ENCODE peak calls at places on chromosomes 7 and 10, in four cellular contexts. S, P, Q and I are unnamed samples.

GRCh38 chr10:90857635-90858488 is at the start of gene HTR7:
- DNase-seq in S (no peak), P (peak; percentile 38), Q (peak; percentile 13), I (peak; percentile 79)

GRCh38 chr10:80260295-80261243 is 28.9 kb downstream of the MAT1A start:
- DNase-seq in S (no peak), P (no peak), Q (peak; percentile 4), I (no peak)

GRCh38 chr7:114857605-114858004 is 64.3 kb upstream of the MDFIC start:
- DNase-seq in S (no peak), P (no peak), Q (no peak), I (no peak)

GRCh38 chr10:86596266-86596665 is 58.1 kb upstream of the OPN4 start:
- DNase-seq in S (no peak), P (no peak), Q (no peak), I (peak; percentile 37)

GRCh38 chr7:130371059-130371458 is 9.2 kb upstream of the CPA1 start:
- DNase-seq in S (no peak), P (peak; percentile 81), Q (no peak), I (no peak)

GRCh38 chr7:15557186-15557585 is 4.6 kb downstream of the AGMO start:
- DNase-seq in S (no peak), P (no peak), Q (no peak), I (no peak)

GRCh38 chr10:91901784-91902677 is 7.3 kb downstream of the FGFBP3 start:
- DNase-seq in S (peak; percentile 84), P (no peak), Q (peak; percentile 92), I (no peak)

GRCh38 chr10:103416436-103417147 is 20.2 kb downstream of the PDCD11 start:
- DNase-seq in S (peak; percentile 14), P (peak; percentile 83), Q (peak; percentile 43), I (no peak)

GRCh38 chr10:127353544-127353943 is 157.2 kb upstream of the INSYN2A start:
- DNase-seq in S (no peak), P (no peak), Q (no peak), I (no peak)

GRCh38 chr10:73716251-73716650 is 18.3 kb upstream of the AGAP5 start:
- DNase-seq in S (no peak), P (no peak), Q (no peak), I (no peak)

GRCh38 chr10:55491712-55492111 is 690.7 kb upstream of the PCDH15 start:
- DNase-seq in S (no peak), P (no peak), Q (no peak), I (no peak)

GRCh38 chr7:24587853-24588252 is 14.6 kb downstream of the PALS2 start:
- DNase-seq in S (no peak), P (no peak), Q (no peak), I (no peak)

GRCh38 chr7:27910341-27910740 is 170.4 kb downstream of the TAX1BP1 start:
- DNase-seq in S (no peak), P (no peak), Q (peak; percentile 22), I (no peak)

GRCh38 chr10:123607386-123607785 is 58.8 kb upstream of the GPR26 start:
- DNase-seq in S (no peak), P (no peak), Q (no peak), I (no peak)

GRCh38 chr7:104272767-104273384 is 55.5 kb upstream of the LHFPL3 start:
- DNase-seq in S (no peak), P (no peak), Q (peak; percentile 59), I (no peak)

GRCh38 chr7:29299986-29300609 is 105.5 kb downstream of the CHN2 start:
- DNase-seq in S (no peak), P (no peak), Q (no peak), I (no peak)

GRCh38 chr10:133347636-133348517 is 704 bp downstream of the PRAP1 start:
- DNase-seq in S (no peak), P (no peak), Q (no peak), I (no peak)

GRCh38 chr7:98281757-98282652 is 519 bp downstream of the BRI3 start:
- DNase-seq in S (no peak), P (no peak), Q (no peak), I (no peak)

GRCh38 chr7:93006480-93007095 is 111.2 kb downstream of the SAMD9 start:
- DNase-seq in S (no peak), P (no peak), Q (no peak), I (no peak)

GRCh38 chr10:102780246-102780645 is 36.5 kb downstream of the WBP1L start:
- DNase-seq in S (no peak), P (no peak), Q (peak; percentile 49), I (no peak)

GRCh38 chr10:47169631-47170030 is 130.4 kb upstream of the GDF10 start:
- DNase-seq in S (no peak), P (no peak), Q (no peak), I (no peak)

GRCh38 chr7:158446706-158447105 is 140.9 kb downstream of the PTPRN2 start:
- DNase-seq in S (no peak), P (no peak), Q (no peak), I (no peak)

GRCh38 chr10:133394801-133395221 is 854 bp downstream of the MTG1 start:
- DNase-seq in S (no peak), P (no peak), Q (no peak), I (no peak)

GRCh38 chr10:47013469-47014169 is 102.4 kb downstream of the PTPN20 start:
- DNase-seq in S (no peak), P (peak; percentile 78), Q (no peak), I (no peak)

GRCh38 chr10:110353244-110354119 is 48.8 kb upstream of the SMNDC1 start:
- DNase-seq in S (peak; percentile 71), P (no peak), Q (peak; percentile 96), I (no peak)

GRCh38 chr10:30821269-30821993 is 191.9 kb upstream of the LYZL2 start:
- DNase-seq in S (no peak), P (no peak), Q (no peak), I (no peak)

GRCh38 chr10:122521011-122521410 is 39.5 kb upstream of the DMBT1 start:
- DNase-seq in S (no peak), P (no peak), Q (no peak), I (peak; percentile 48)

GRCh38 chr7:113285411-113285810 is 167.1 kb upstream of the SMIM30 start:
- DNase-seq in S (no peak), P (no peak), Q (peak; percentile 17), I (no peak)

GRCh38 chr10:101065479-101066145 is 3.8 kb downstream of the KAZALD1 start:
- DNase-seq in S (no peak), P (no peak), Q (peak; percentile 33), I (no peak)

GRCh38 chr10:71074176-71074755 is 138.1 kb upstream of the UNC5B start:
- DNase-seq in S (no peak), P (peak; percentile 0), Q (no peak), I (no peak)

GRCh38 chr7:151752037-151752436 is 124.9 kb downstream of the PRKAG2 start:
- DNase-seq in S (no peak), P (no peak), Q (no peak), I (no peak)

GRCh38 chr7:140036224-140036651 is 26.5 kb downstream of the PARP12 start:
- DNase-seq in S (no peak), P (no peak), Q (no peak), I (no peak)

DNA sequence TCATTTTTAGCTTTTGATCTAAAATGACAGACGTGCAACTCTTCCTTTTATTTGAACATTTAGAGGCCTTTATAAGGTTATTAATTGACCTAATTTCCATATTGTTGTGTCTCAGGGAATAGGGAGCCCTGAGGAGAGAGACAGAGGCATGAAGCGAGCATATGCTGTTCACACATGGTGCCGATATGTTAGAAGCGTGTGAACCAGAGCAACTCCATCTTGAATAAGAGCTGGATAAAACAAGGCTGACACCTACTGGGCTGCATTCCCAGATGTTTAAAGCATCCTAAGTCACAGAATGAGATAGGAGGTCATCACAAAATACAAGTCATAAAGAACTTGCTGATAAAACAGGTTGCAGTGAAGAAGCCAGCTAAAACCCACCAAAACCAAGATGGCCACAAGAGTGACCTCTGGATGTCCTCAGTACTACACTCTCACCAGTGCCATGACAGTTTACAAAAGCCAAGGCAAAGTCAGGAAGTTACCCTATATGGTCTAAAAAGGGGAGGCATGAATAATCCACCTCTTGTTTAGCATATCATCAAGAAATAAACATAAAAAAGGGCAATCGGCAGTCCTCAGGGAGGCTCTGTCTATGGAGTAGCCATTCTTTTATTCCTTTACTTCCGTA is 80.1 kb downstream of the SEC61G start:
- DNase-seq in S (no peak), P (no peak), Q (no peak), I (no peak)
- TF ChIP-seq CTCF in S (no peak), P (no peak), Q (no peak), I (peak; percentile 29)

DNA sequence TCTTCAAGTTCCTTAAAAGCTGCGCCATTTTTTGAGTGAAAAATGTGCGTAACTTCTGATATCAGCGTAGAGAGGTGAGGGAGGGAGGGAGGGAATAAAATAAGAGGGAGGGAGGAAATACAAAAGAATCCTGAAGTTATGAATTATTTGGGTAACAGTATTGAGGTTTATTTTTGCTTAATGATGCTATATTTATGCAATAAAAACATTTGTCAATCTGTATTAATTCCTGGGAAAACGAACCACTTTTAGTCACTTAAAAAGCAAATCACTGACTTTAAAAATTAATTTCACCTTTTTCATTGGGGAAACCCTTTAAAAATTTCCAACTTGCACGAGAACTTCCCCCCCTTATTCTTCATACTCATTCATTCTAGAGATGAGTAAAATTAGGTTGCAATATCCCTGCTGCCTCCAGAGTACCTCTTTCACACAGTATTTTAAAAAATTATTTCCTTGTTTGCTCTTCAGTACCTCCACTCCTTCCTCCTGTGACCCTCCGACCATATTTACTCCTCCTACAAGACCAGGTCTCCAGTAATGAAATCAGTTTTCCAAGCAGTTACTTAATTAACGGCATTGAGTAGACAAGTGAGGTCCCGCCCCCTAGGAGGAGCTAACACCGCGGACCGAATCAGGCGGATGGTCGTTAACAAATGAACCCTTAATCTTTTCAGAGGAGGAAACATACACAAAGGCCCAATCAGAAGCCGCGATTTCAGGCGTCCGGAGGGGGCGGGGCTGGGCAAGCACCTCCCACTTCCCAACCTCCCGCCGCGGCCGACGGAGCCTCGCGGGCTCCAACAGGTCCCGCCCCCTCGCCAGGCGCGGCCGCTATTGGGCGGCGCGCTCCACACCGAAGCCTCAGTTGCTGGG is 521 bp upstream of the TRIM24 start:
- DNase-seq in S (peak; percentile 88), P (peak; percentile 96), Q (peak; percentile 96), I (peak; percentile 99)
- TF ChIP-seq CTCF in S (peak; percentile 18), P (peak; percentile 60), Q (peak; percentile 61), I (peak; percentile 67)

GRCh38 chr10:21523557-21524008 is 1.9 kb downstream of the SKIDA1 start:
- DNase-seq in S (no peak), P (no peak), Q (no peak), I (no peak)
- TF ChIP-seq CTCF in S (no peak), P (no peak), Q (no peak), I (no peak)

DNA sequence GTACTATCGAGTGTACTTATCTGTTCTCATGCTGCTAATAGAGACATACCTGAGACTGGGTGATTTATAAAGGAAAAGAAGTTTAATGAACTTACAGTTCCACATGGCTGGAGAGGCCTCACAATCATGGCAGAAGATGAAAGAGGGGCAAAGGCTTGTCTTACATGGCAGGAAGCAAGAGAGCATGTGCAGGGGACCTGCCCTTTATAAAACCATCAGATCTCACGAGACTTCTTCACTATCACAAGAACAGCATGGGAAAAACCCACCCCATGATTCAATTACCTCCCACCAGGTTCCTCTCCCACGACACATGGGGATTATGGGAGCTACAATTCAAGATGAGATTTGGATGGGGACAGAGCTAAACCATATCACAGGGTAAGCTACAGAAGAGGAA is 4.5 kb downstream of the NDUFA5 start:
- DNase-seq in S (no peak), P (no peak), Q (no peak), I (no peak)
- TF ChIP-seq CTCF in S (no peak), P (no peak), Q (no peak), I (no peak)